ENCODE peak calls at places on chromosomes 1 and 21, in ten cellular contexts. N, L, Q, S, J, R, V, W, M and K are unnamed samples.

GRCh38 chr1:228376262-228376628 is 30.4 kb downstream of the TRIM11 start:
- DNase-seq in N (no peak), L (no peak), Q (no peak), S (no peak), J (no peak), R (no peak), V (no peak), W (no peak), M (peak), K (no peak)

GRCh38 chr1:212551929-212552328 is 56.6 kb upstream of the ATF3 start:
- DNase-seq in N (no peak), L (no peak), Q (no peak), S (no peak), J (no peak), R (no peak), V (no peak), W (no peak), M (no peak), K (no peak)

GRCh38 chr1:109989656-109990653 is 5.4 kb downstream of the AHCYL1 start:
- DNase-seq in N (no peak), L (no peak), Q (no peak), S (no peak), J (no peak), R (no peak), V (no peak), W (no peak), M (peak), K (no peak)

GRCh38 chr1:41891403-41891896 is 27.3 kb downstream of the HIVEP3 start:
- DNase-seq in N (peak), L (no peak), Q (no peak), S (peak), J (peak), R (peak), V (peak), W (no peak), M (peak), K (no peak)

GRCh38 chr1:31381394-31382287 is 8.8 kb upstream of the FABP3 start:
- DNase-seq in N (no peak), L (peak), Q (no peak), S (peak), J (no peak), R (no peak), V (no peak), W (peak), M (no peak), K (peak)

GRCh38 chr1:201480231-201481003 is 11.4 kb upstream of the PHLDA3 start:
- DNase-seq in N (peak), L (peak), Q (peak), S (peak), J (peak), R (peak), V (peak), W (peak), M (peak), K (peak)

GRCh38 chr1:29519733-29520132 is 283.4 kb downstream of the PTPRU start:
- DNase-seq in N (no peak), L (no peak), Q (no peak), S (no peak), J (no peak), R (no peak), V (no peak), W (peak), M (no peak), K (no peak)

GRCh38 chr1:196774195-196774594 is 445 bp upstream of the CFHR3 start:
- DNase-seq in N (no peak), L (no peak), Q (no peak), S (no peak), J (no peak), R (no peak), V (no peak), W (no peak), M (no peak), K (no peak)

GRCh38 chr1:206725053-206725963 is 40.6 kb downstream of the MAPKAPK2 start:
- DNase-seq in N (no peak), L (no peak), Q (no peak), S (peak), J (peak), R (peak), V (no peak), W (peak), M (peak), K (peak)

GRCh38 chr1:75542818-75543570 is 67.9 kb downstream of the SLC44A5 start:
- DNase-seq in N (no peak), L (no peak), Q (no peak), S (no peak), J (no peak), R (no peak), V (no peak), W (no peak), M (no peak), K (no peak)

GRCh38 chr1:57770772-57771171 is 346.9 kb upstream of the DAB1 start:
- DNase-seq in N (no peak), L (no peak), Q (no peak), S (no peak), J (no peak), R (peak), V (no peak), W (no peak), M (peak), K (no peak)

GRCh38 chr1:154803203-154803920 is 66.7 kb downstream of the KCNN3 start:
- DNase-seq in N (no peak), L (no peak), Q (no peak), S (no peak), J (no peak), R (peak), V (no peak), W (peak), M (peak), K (no peak)

GRCh38 chr1:48469616-48470500 is 2.1 kb downstream of the SPATA6 start:
- DNase-seq in N (no peak), L (peak), Q (no peak), S (peak), J (no peak), R (peak), V (no peak), W (peak), M (peak), K (peak)

GRCh38 chr21:46636181-46636512 is 673 bp downstream of the PRMT2 start:
- DNase-seq in N (no peak), L (no peak), Q (no peak), S (no peak), J (no peak), R (no peak), V (no peak), W (no peak), M (no peak), K (no peak)

GRCh38 chr1:201984446-201984845 is 2.0 kb downstream of the RNPEP start:
- DNase-seq in N (no peak), L (no peak), Q (no peak), S (no peak), J (no peak), R (no peak), V (no peak), W (no peak), M (no peak), K (no peak)

GRCh38 chr1:228648647-228649383 is 86.5 kb upstream of the RHOU start:
- DNase-seq in N (no peak), L (no peak), Q (no peak), S (no peak), J (no peak), R (no peak), V (no peak), W (no peak), M (no peak), K (no peak)

GRCh38 chr21:42683371-42684108 is 30.1 kb downstream of the PDE9A start:
- DNase-seq in N (no peak), L (no peak), Q (no peak), S (no peak), J (peak), R (no peak), V (no peak), W (peak), M (no peak), K (no peak)

GRCh38 chr1:10686404-10687040 is 109.9 kb downstream of the CASZ1 start:
- DNase-seq in N (no peak), L (no peak), Q (no peak), S (peak), J (no peak), R (no peak), V (no peak), W (no peak), M (no peak), K (no peak)

GRCh38 chr1:36224537-36225297 is 474 bp downstream of the THRAP3 start:
- DNase-seq in N (peak), L (peak), Q (peak), S (peak), J (no peak), R (peak), V (no peak), W (no peak), M (no peak), K (peak)

GRCh38 chr1:19814681-19815503 is at the start of gene RNF186:
- DNase-seq in N (no peak), L (no peak), Q (peak), S (peak), J (no peak), R (no peak), V (no peak), W (peak), M (no peak), K (no peak)

GRCh38 chr21:44024895-44025353 is 12.8 kb downstream of the TRAPPC10 start:
- DNase-seq in N (no peak), L (peak), Q (no peak), S (no peak), J (no peak), R (peak), V (no peak), W (peak), M (no peak), K (no peak)

GRCh38 chr21:41349607-41350390 is 12.0 kb upstream of the MX2 start:
- DNase-seq in N (no peak), L (no peak), Q (no peak), S (no peak), J (no peak), R (no peak), V (no peak), W (no peak), M (no peak), K (no peak)

GRCh38 chr1:178283409-178283808 is 189.5 kb downstream of the RASAL2 start:
- DNase-seq in N (no peak), L (no peak), Q (no peak), S (no peak), J (no peak), R (no peak), V (no peak), W (peak), M (no peak), K (no peak)

GRCh38 chr1:197224160-197224559 is 43.9 kb upstream of the CRB1 start:
- DNase-seq in N (no peak), L (no peak), Q (no peak), S (no peak), J (no peak), R (peak), V (no peak), W (no peak), M (peak), K (no peak)

GRCh38 chr1:67856921-67857320 is 23.7 kb upstream of the GNG12 start:
- DNase-seq in N (no peak), L (no peak), Q (no peak), S (no peak), J (no peak), R (no peak), V (no peak), W (no peak), M (no peak), K (no peak)

GRCh38 chr1:229127301-229127700 is 143.6 kb upstream of the RAB4A start:
- DNase-seq in N (no peak), L (no peak), Q (no peak), S (peak), J (peak), R (peak), V (no peak), W (no peak), M (no peak), K (no peak)

GRCh38 chr1:226679303-226679702 is 59.8 kb downstream of the ITPKB start:
- DNase-seq in N (no peak), L (no peak), Q (no peak), S (no peak), J (no peak), R (no peak), V (no peak), W (no peak), M (no peak), K (no peak)

GRCh38 chr1:202018476-202019234 is 8.3 kb downstream of the ELF3 start:
- DNase-seq in N (peak), L (no peak), Q (peak), S (peak), J (no peak), R (no peak), V (no peak), W (peak), M (no peak), K (no peak)

GRCh38 chr1:8754993-8755392 is 62.4 kb downstream of the RERE start:
- DNase-seq in N (no peak), L (no peak), Q (no peak), S (no peak), J (no peak), R (no peak), V (no peak), W (no peak), M (no peak), K (no peak)

GRCh38 chr1:23362218-23362713 is 7.4 kb downstream of the ZNF436 start:
- DNase-seq in N (no peak), L (no peak), Q (no peak), S (no peak), J (no peak), R (no peak), V (no peak), W (no peak), M (peak), K (no peak)

GRCh38 chr1:170513138-170513537 is 18.8 kb upstream of the GORAB start:
- DNase-seq in N (no peak), L (no peak), Q (no peak), S (no peak), J (no peak), R (no peak), V (no peak), W (no peak), M (no peak), K (no peak)

GRCh38 chr1:218496561-218496960 is 151.4 kb downstream of the TGFB2 start:
- DNase-seq in N (peak), L (no peak), Q (no peak), S (peak), J (no peak), R (peak), V (no peak), W (no peak), M (no peak), K (peak)

GRCh38 chr21:16594191-16594590 is 864.4 kb downstream of the USP25 start:
- DNase-seq in N (no peak), L (no peak), Q (no peak), S (no peak), J (no peak), R (no peak), V (no peak), W (no peak), M (no peak), K (no peak)

GRCh38 chr21:36917487-36918158 is 48.8 kb downstream of the HLCS start:
- DNase-seq in N (peak), L (no peak), Q (no peak), S (peak), J (no peak), R (peak), V (no peak), W (peak), M (peak), K (peak)